ENCODE peak calls at places on chromosomes 6 and 20, in five cellular contexts. K is GM12878, J is GM23248, V is Peyer's patch, U is H9. R is an unnamed sample.

GRCh38 chr6:97462944-97463343 is 179.9 kb upstream of the MMS22L start:
- DNase-seq in V (no peak), U (no peak), K (no peak), J (no peak), R (no peak)

GRCh38 chr6:21900730-21901129 is 307.2 kb downstream of the SOX4 start:
- DNase-seq in J (peak), K (no peak), V (no peak), U (no peak), R (no peak)

GRCh38 chr6:145155411-145155810 is 579.9 kb downstream of the EPM2A start:
- DNase-seq in V (no peak), K (no peak), J (peak), U (no peak), R (no peak)

GRCh38 chr6:29527126-29527525 is 32.4 kb downstream of the UBD start:
- DNase-seq in V (no peak), U (no peak), K (no peak), J (no peak), R (no peak)

GRCh38 chr6:161137839-161138544 is 135.9 kb downstream of the AGPAT4 start:
- DNase-seq in U (no peak), K (no peak), V (no peak), J (peak), R (no peak)

GRCh38 chr6:73969982-73970960 is 274.3 kb downstream of the CD109 start:
- DNase-seq in K (no peak), U (no peak), J (peak), V (no peak), R (no peak)

GRCh38 chr6:166567107-166567506 is 19.4 kb downstream of the RAMACL start:
- DNase-seq in J (peak), K (no peak), U (no peak), V (no peak), R (no peak)

GRCh38 chr20:56841346-56841908 is 212.3 kb downstream of the TFAP2C start:
- DNase-seq in V (no peak), K (no peak), J (no peak), U (no peak), R (no peak)

GRCh38 chr6:45044086-45044485 is 284.0 kb upstream of the RUNX2 start:
- DNase-seq in K (no peak), U (no peak), V (no peak), J (no peak), R (no peak)

GRCh38 chr6:9977451-9977850 is 437.4 kb downstream of the TFAP2A start:
- DNase-seq in J (no peak), K (no peak), V (no peak), U (no peak), R (no peak)

GRCh38 chr20:16407251-16408067 is 165.8 kb downstream of the KIF16B start:
- DNase-seq in U (no peak), K (no peak), J (no peak), V (no peak), R (no peak)

GRCh38 chr20:44843863-44844262 is 33.5 kb upstream of the RIMS4 start:
- DNase-seq in K (no peak), J (no peak), V (no peak), U (no peak), R (no peak)

GRCh38 chr20:47670913-47671312 is 114.4 kb downstream of the SULF2 start:
- DNase-seq in J (no peak), U (no peak), K (no peak), V (no peak), R (no peak)

GRCh38 chr6:37382954-37383353 is 29.2 kb downstream of the RNF8 start:
- DNase-seq in U (no peak), K (no peak), J (no peak), V (no peak), R (no peak)

GRCh38 chr6:127186889-127187288 is 68.4 kb downstream of the RSPO3 start:
- DNase-seq in V (peak), U (peak), J (peak), K (no peak), R (peak)

GRCh38 chr6:87350516-87350915 is 5.9 kb downstream of the C6orf163 start:
- DNase-seq in V (no peak), U (no peak), K (no peak), J (peak), R (no peak)

GRCh38 chr6:133376743-133377142 is 135.6 kb downstream of the EYA4 start:
- DNase-seq in V (no peak), J (no peak), K (no peak), U (no peak), R (no peak)

GRCh38 chr6:1686117-1687098 is 76.7 kb downstream of the FOXC1 start:
- DNase-seq in K (no peak), J (peak), V (no peak), U (no peak), R (no peak)

GRCh38 chr6:32153252-32153834 is 598 bp upstream of the PPT2 start:
- DNase-seq in V (peak), K (no peak), J (no peak), U (peak), R (no peak)

GRCh38 chr6:33250731-33251130 is 20.9 kb downstream of the VPS52 start:
- DNase-seq in U (no peak), K (no peak), J (no peak), V (no peak), R (no peak)

GRCh38 chr20:32877507-32877906 is 18.8 kb downstream of the EFCAB8 start:
- DNase-seq in J (no peak), V (no peak), K (no peak), U (no peak), R (no peak)

GRCh38 chr20:38649275-38649891 is 47.8 kb downstream of the ARHGAP40 start:
- DNase-seq in K (no peak), U (peak), V (no peak), J (peak), R (no peak)

GRCh38 chr20:46828471-46828870 is 66.2 kb upstream of the EYA2 start:
- DNase-seq in U (no peak), V (no peak), J (peak), K (no peak), R (no peak)

GRCh38 chr20:4006640-4007039 is 8.7 kb downstream of the RNF24 start:
- DNase-seq in J (peak), V (no peak), U (no peak), K (no peak), R (no peak)

DNA sequence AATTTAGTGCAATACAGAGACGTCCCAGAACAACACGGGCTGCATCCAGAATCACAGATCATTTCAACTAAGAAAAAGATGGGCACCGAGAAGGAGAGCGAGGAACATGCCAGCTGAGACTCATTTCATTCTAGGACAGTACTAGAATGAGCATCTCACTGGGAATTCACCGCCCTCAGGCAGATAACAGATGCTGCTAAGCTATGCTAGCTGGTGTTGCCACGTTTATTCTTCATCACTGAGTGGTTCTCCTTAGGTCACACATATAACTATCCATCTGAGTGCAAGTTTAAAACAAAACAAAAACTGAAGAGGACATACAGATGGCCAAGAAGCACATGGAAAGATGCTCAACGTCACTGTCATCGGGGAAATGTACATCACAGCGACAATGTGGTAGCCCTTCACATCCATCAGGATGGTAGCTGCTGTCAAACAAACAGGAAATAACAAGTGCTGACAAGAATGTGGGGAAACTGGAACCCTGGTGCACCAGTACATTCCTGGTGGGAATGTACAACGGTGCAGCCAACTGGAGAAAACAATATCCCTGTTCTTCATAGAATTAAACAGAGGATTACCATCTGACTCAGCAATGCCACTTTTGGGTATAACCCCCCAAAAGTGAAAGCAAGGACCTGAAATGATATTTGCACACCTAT is 97.6 kb downstream of the SLC22A23 start:
- DNase-seq in V (peak), J (peak), K (no peak), U (no peak), R (no peak)
- H3K27ac ChIP-seq in V (no peak), J (peak), K (no peak), U (no peak), R (no peak)

GRCh38 chr6:582370-582769 is 74.5 kb downstream of the HUS1B start:
- DNase-seq in U (peak), K (no peak), J (no peak), V (no peak), R (no peak)

GRCh38 chr6:583639-584038 is 73.3 kb downstream of the HUS1B start:
- DNase-seq in J (no peak), U (no peak), V (no peak), K (no peak), R (no peak)

GRCh38 chr6:579339-579738 is 77.6 kb downstream of the HUS1B start:
- DNase-seq in K (no peak), U (no peak), V (no peak), J (peak), R (no peak)

GRCh38 chr6:586553-586952 is 70.3 kb downstream of the HUS1B start:
- DNase-seq in K (no peak), U (no peak), V (no peak), J (no peak), R (no peak)

GRCh38 chr6:583116-583515 is 73.8 kb downstream of the HUS1B start:
- DNase-seq in K (no peak), J (no peak), U (no peak), V (no peak), R (no peak)
- H3K27ac ChIP-seq in K (no peak), J (no peak), U (no peak), V (no peak), R (no peak)

GRCh38 chr6:109878291-109878690 is 99.8 kb upstream of the GPR6 start:
- DNase-seq in K (no peak), U (no peak), V (no peak), J (no peak), R (no peak)
- H3K27ac ChIP-seq in K (no peak), U (no peak), V (no peak), J (no peak), R (no peak)

DNA sequence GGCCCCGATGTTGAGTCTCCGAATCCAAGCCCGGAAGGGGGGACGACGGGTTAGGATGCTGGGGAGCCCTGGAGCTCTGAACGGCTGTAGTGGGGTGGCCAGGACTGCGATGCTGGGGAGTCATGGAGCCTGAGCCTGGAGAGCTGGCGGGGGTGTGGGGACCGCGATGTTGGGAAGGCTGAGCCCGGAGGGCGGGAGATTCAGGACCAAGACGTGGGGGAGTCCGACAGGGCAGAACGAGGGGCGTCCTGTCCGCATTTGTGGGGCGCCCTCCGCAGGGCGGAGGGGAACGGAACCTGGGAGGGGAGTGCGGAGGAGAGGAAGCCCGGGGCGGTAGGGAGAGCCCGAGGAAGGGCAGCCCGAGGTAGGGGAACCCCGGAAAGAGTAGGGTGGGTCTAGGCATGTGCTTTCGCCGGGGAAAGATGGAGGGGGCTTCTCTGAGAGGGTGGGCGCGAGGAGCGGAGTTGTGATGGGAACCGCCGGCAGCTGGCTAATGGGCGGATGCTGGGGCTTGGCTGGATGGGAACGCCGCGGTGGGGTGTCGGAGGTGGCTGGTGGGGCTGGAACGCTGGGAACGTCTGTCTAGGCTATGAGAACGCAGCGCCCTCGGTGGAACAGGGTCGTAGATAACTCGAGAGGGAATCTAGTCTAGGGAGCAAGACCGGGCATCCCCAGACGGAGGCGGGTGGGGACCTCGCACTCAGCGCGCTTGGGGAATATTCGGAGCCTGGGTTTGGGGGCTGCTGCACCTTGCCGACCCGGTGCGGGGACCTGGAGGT is 681 bp downstream of the PAQR8 start:
- DNase-seq in U (peak), V (peak), K (no peak), J (peak), R (peak)
- H3K27ac ChIP-seq in U (no peak), V (peak), K (peak), J (no peak), R (peak)

DNA sequence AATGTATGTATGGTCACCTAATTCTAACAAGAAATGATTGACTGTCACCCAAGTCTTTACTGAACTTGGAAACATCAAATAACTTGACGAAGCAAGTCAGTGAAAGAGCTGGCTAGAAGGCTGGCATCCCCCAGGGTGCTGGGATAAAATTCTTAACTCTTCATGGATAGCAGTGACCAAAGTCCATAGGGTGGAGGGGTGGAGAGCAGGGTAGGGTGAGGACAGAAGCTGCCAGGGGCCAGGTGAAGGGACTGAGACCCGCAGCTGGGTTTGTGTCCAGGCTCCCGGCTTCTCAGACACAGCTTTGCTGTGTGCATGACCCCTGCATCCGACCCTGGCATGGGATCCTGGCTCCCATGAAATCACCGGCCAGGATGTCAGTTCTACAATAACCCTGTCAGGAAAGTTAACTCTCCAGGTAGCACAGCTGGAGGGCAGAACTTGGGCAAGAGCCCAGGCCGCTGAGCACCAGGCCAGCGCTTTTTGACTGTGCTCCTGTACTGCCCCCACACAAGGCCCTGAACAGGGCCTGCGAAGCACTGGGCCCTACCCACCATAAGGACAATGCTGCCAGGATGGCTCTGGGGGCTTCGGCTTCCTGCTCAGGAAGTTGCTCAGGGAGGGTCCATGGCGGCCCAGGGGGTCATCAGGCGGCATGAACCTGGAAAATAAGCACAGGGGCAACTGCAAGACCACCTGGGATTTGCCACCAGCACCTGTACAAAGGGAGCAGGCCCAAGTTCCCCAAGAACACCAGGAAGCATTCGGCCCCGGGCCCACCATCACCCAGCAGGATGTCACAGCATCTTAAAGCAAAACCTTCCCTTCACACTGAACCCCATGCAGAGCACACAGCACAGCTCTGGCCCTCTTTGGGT is 32.5 kb downstream of the ZC3H12D start:
- DNase-seq in J (no peak), V (no peak), K (no peak), U (no peak), R (no peak)
- H3K27ac ChIP-seq in J (no peak), V (peak), K (no peak), U (no peak), R (no peak)

DNA sequence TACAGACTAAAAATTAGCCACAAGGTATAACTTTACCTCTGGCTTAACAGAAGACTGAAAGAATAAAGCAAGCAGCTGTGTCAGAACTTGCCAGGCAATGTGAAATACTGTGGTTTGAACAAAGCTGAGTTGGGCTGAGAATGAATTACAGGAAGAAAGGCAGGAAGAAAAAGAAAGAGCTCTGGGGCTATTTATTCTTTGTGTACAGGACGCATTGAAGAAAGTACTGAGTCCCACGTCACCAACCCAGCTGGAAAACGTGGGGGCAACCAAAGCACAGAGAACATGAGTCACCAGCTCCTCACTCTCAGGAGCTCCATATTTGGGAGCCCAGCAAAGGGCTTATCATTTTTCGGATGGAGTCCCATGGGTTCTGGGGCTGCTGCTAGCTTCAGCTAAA is 121.6 kb upstream of the NEDD9 start:
- DNase-seq in K (no peak), J (peak), U (no peak), V (no peak), R (no peak)
- H3K27ac ChIP-seq in K (peak), J (no peak), U (no peak), V (peak), R (no peak)

GRCh38 chr6:2794171-2794730 is 29.1 kb downstream of the WRNIP1 start:
- DNase-seq in V (no peak), J (peak), U (no peak), K (no peak), R (no peak)
- H3K27ac ChIP-seq in V (peak), J (no peak), U (no peak), K (no peak), R (no peak)

DNA sequence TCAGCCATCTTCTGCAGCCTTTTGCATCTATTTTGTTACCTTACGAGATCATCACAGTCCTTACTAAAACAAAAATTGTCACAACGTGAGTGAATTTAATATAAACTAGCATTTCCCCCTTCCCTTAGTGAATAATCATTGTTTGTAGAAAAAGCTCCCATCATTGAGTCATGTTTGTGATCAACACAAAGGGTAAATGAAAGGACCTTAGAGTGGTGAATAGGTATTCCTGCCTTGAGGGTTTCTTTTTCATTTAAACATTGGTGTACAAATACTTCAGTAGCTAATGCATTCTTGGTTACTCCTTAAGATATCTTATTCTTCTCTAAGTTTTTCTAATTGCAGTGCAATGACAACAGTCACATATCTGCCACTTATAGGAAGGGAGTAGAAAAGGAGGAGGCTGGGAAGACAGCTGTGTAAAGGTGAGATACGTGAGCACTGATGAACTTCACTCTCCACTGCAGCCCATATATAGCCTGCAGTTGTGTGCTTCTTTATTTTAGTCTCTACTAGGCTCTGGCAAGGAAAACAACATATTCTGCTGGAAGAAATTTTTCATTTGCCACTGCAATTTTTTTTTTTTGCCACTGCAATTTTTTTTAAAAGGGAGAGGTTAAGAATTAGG is 27.8 kb downstream of the ADGRG6 start:
- DNase-seq in K (no peak), V (no peak), U (no peak), J (no peak), R (no peak)
- H3K27ac ChIP-seq in K (no peak), V (no peak), U (no peak), J (no peak), R (no peak)